ENCODE peak calls at places on chromosomes 12 and 14, in nine cellular contexts. Y, V, S, B, T, A, M, R and P are unnamed samples.

GRCh38 chr12:6084261-6084968 is 40.1 kb downstream of the VWF start:
- DNase-seq in S (peak), V (no peak), Y (no peak), B (peak), T (no peak), A (peak), M (no peak), R (peak), P (no peak)

GRCh38 chr12:119727600-119728436 is 59.9 kb downstream of the PRKAB1 start:
- DNase-seq in R (no peak), A (no peak), Y (no peak), T (no peak), S (no peak), M (no peak), B (no peak), V (no peak), P (no peak)

GRCh38 chr12:89799316-89799715 is 90.7 kb upstream of the ATP2B1 start:
- DNase-seq in M (no peak), A (no peak), V (no peak), T (no peak), Y (no peak), B (no peak), S (no peak), R (no peak), P (no peak)

GRCh38 chr12:109981311-109981710 is 14.9 kb downstream of the GIT2 start:
- DNase-seq in R (no peak), V (no peak), B (no peak), T (no peak), S (no peak), A (no peak), M (peak), Y (no peak), P (no peak)

GRCh38 chr12:15808250-15808971 is 19.2 kb upstream of the EPS8 start:
- DNase-seq in B (no peak), V (no peak), T (no peak), R (no peak), Y (no peak), S (no peak), A (no peak), M (no peak), P (no peak)

GRCh38 chr14:68539311-68539737 is 253.5 kb downstream of the ZFP36L1 start:
- DNase-seq in V (no peak), M (no peak), S (no peak), A (no peak), R (no peak), B (no peak), T (no peak), Y (no peak), P (no peak)

GRCh38 chr12:122834229-122834920 is 882 bp upstream of the HIP1R start:
- DNase-seq in A (no peak), M (no peak), Y (no peak), T (peak), V (peak), R (no peak), B (peak), S (peak), P (no peak)

GRCh38 chr12:65984227-65984479 is 146.4 kb downstream of the LLPH start:
- DNase-seq in Y (no peak), S (no peak), R (no peak), T (no peak), A (no peak), M (no peak), V (no peak), B (no peak), P (no peak)

GRCh38 chr12:124496584-124496983 is 70.8 kb downstream of the NCOR2 start:
- DNase-seq in S (peak), T (no peak), Y (no peak), B (peak), V (no peak), R (no peak), A (no peak), M (no peak), P (no peak)

GRCh38 chr12:63967358-63967757 is 122.9 kb downstream of the SRGAP1 start:
- DNase-seq in T (no peak), S (no peak), V (no peak), B (peak), Y (no peak), M (no peak), R (no peak), A (no peak), P (no peak)

GRCh38 chr12:20549115-20549719 is 145.9 kb upstream of the SLCO1C1 start:
- DNase-seq in A (peak), V (peak), R (no peak), S (peak), M (no peak), Y (no peak), T (peak), B (peak), P (no peak)

GRCh38 chr12:1870086-1870485 is 48.4 kb downstream of the CACNA2D4 start:
- DNase-seq in M (peak), B (no peak), A (no peak), R (no peak), T (no peak), Y (no peak), S (no peak), V (no peak), P (no peak)

GRCh38 chr12:48996794-48997718 is 2.1 kb downstream of the DDN start:
- DNase-seq in R (peak), A (peak), B (peak), T (peak), V (peak), Y (peak), M (peak), S (peak), P (no peak)

GRCh38 chr12:53049582-53050318 is at the start of gene TNS2:
- DNase-seq in R (peak), M (peak), T (peak), B (peak), Y (peak), V (no peak), A (peak), S (no peak), P (no peak)

GRCh38 chr12:75974323-75975273 is 57.0 kb downstream of the PHLDA1 start:
- DNase-seq in Y (no peak), M (no peak), A (no peak), V (no peak), S (no peak), T (no peak), B (no peak), R (no peak), P (no peak)

GRCh38 chr14:57071639-57072038 is 197.1 kb downstream of the EXOC5 start:
- DNase-seq in B (no peak), T (no peak), M (no peak), A (no peak), V (no peak), R (no peak), S (no peak), Y (no peak), P (no peak)

GRCh38 chr12:101859664-101860607 is 17.4 kb upstream of the DRAM1 start:
- DNase-seq in V (no peak), R (no peak), M (no peak), B (no peak), A (no peak), T (no peak), Y (no peak), S (no peak), P (no peak)

GRCh38 chr14:91693342-91693741 is 38.5 kb downstream of the CATSPERB start:
- DNase-seq in M (no peak), T (no peak), R (no peak), A (no peak), Y (no peak), B (peak), S (no peak), V (no peak), P (peak)

GRCh38 chr12:6563448-6564050 is 4.5 kb downstream of the NOP2 start:
- DNase-seq in M (no peak), R (no peak), V (peak), A (no peak), S (peak), B (peak), Y (no peak), T (peak), P (no peak)

GRCh38 chr14:74661726-74662450 is 49.9 kb upstream of the LTBP2 start:
- DNase-seq in Y (peak), A (peak), B (no peak), V (no peak), R (no peak), T (no peak), M (peak), S (no peak), P (no peak)

GRCh38 chr12:88996389-88996788 is 355.9 kb downstream of the DUSP6 start:
- DNase-seq in B (peak), V (no peak), R (no peak), Y (no peak), A (no peak), S (no peak), T (no peak), M (no peak), P (no peak)

GRCh38 chr14:58830121-58830520 is 192.4 kb downstream of the DACT1 start:
- DNase-seq in T (no peak), M (no peak), Y (no peak), S (no peak), A (no peak), B (no peak), V (no peak), R (no peak), P (peak)

GRCh38 chr12:3463927-3464326 is 27.1 kb upstream of the PRMT8 start:
- DNase-seq in T (no peak), R (no peak), A (no peak), V (no peak), M (no peak), Y (no peak), S (no peak), B (peak), P (no peak)

GRCh38 chr14:26596722-26597030 is 1.2 kb downstream of the NOVA1 start:
- DNase-seq in V (peak), R (no peak), S (no peak), Y (peak), T (peak), M (no peak), A (peak), B (no peak), P (no peak)

DNA sequence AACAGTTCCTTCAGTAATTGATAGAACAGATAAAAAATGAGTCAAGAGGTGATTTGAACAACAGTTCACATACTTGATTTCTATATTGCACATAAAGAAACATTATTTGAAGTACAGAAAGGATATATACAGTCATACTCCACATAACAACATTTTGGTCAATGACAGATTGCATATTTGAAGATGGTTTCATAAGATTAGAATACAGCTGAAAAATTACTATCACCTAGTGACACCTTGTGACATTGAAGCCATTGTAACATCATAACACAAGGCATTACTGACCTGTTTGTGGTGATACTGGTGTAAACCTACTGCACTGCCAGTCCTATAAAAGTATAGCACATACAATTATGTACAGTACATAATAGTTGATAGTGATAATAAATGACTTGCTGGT is 43.1 kb upstream of the ABCC9 start:
- DNase-seq in T (no peak), S (no peak), A (no peak), Y (no peak), B (no peak), R (no peak), M (no peak), V (no peak), P (no peak)
- TF ChIP-seq CTCF in T (no peak), S (no peak), A (no peak), Y (no peak), B (no peak), R (no peak), M (no peak), V (no peak), P (peak)

DNA sequence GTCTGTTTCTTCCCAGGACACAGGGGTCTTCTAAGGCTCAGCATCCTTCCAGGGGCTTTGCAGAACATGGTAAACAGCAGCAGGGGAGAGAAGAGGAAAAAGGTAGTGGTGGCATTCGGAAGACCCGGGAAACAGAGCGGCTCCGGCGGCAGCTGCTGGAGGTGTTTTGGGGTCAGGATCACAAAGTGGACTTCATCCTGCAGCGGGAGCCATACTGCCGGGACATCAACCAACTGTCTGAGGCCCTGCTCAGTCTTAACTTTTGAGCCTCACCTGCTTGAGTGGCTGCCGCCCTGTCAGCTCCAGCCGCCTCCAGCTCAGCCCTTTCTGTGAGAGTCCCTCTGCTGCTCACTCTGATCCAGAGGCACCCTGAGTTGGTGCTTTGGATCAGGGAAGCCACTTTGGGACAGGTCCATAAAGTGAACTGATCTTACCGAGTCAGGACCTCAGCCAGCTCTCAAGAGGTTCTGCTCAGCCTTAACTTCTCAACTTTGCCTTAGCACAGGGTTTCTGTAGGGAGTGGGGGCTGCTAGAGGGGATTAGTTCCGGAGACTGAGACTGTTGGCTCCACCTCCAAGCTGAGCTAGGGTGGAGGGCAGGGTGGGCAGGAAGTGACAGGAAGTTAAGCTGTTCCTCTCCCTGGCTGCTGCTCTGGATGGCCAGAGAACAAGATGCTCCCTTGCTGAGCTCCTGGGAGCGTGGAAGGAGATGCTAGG is 5.4 kb downstream of the SDR39U1 start:
- DNase-seq in Y (no peak), A (peak), S (no peak), M (no peak), R (no peak), B (no peak), T (no peak), V (no peak), P (no peak)
- TF ChIP-seq CTCF in Y (peak), A (no peak), S (no peak), M (no peak), R (peak), B (peak), T (peak), V (peak), P (no peak)

GRCh38 chr12:126926023-126926600 is 1340.9 kb upstream of the TMEM132C start:
- DNase-seq in M (no peak), V (no peak), Y (no peak), S (no peak), B (peak), R (no peak), A (no peak), T (no peak), P (no peak)
- TF ChIP-seq CTCF in M (no peak), V (no peak), Y (no peak), S (no peak), B (peak), R (no peak), A (no peak), T (no peak), P (peak)

DNA sequence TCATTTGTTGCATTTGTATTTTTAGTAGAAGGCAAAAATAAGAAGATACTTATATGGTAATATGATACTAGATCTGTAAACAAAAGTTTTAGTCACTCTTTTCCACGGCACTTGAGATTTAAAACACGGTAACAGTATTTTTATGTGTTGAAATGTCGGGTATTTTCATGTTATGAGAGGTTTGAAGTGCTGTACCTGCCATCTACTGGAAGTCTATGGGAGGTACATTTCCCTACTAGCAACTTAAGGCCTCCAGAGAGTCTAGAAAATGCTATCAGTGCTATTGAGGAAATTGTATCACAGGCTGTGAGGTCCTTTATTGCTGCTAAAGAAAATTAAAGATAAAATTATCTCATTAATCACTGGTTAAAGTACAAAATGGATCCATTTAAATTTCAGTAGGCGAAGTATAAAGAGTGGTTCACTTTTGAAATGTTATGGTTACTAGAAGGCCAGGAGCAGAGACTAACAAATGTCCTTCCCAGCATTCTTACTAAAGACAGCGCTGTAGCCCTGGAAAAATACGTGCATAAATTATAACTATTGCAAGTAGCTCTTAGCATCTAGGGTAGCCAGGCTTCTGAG is 77.6 kb upstream of the PRKD1 start:
- DNase-seq in V (no peak), M (no peak), Y (no peak), S (peak), A (no peak), B (peak), T (no peak), R (no peak), P (peak)
- TF ChIP-seq CTCF in V (peak), M (peak), Y (peak), S (peak), A (peak), B (peak), T (peak), R (peak), P (peak)

DNA sequence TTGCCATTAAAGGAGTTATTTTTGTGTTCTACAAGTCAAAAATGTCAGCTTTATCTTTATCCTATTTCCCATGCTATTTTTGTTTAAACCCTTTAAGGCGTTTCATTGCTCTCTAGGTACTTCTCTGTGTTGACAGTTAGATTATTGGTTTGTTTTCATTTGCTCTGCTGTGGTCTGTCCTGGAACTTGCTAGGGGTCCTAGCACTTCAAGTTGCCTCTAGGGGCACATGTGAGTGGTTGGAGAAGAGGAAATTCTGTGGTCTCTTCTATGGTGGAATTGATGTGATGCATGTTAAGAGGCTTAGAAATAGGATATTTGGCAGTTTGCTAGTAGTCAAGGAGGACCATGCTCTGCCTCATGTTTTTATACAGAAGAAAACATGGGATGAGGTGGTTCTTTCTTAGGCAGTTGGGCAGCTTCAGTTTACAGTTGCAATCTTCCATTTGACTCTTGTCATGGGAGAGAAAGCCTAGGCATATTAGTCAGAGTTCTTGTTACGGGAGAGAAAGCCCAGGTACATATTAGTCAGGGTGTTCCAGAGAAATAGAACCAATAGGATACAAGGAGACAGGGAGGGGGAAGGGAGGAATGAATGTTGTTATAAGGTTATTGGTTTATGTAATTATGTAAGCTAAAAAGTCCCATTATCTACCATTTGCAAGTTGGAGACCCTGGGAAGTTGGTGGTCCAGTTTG is 14.4 kb downstream of the TTLL5 start:
- DNase-seq in V (no peak), B (peak), M (no peak), R (no peak), Y (no peak), S (no peak), T (no peak), A (no peak), P (no peak)
- TF ChIP-seq CTCF in V (no peak), B (peak), M (no peak), R (no peak), Y (no peak), S (no peak), T (no peak), A (no peak), P (no peak)

GRCh38 chr14:70660967-70661871 is 19.5 kb downstream of the TTC9 start:
- DNase-seq in S (no peak), V (no peak), A (no peak), T (no peak), Y (no peak), B (no peak), R (no peak), M (no peak), P (no peak)
- TF ChIP-seq CTCF in S (no peak), V (no peak), A (no peak), T (no peak), Y (no peak), B (no peak), R (no peak), M (no peak), P (peak)

GRCh38 chr12:117671734-117672133 is 297.1 kb downstream of the KSR2 start:
- DNase-seq in M (no peak), S (peak), Y (peak), T (peak), V (no peak), A (no peak), R (no peak), B (peak), P (peak)
- TF ChIP-seq CTCF in M (no peak), S (peak), Y (peak), T (peak), V (no peak), A (no peak), R (peak), B (peak), P (peak)